ENCODE peak calls at places on chromosomes 7 and 10, in five cellular contexts. J is coronary artery, P is stomach, V is AG04450, W is dorsolateral prefrontal cortex. F is an unnamed sample.

GRCh38 chr7:26153823-26154783 is 2.1 kb downstream of the NFE2L3 start:
- DNase-seq in P (peak), V (no peak), W (no peak), J (no peak), F (no peak)

GRCh38 chr7:157271315-157271990 is 65.4 kb upstream of the DNAJB6 start:
- DNase-seq in W (peak), V (no peak), J (no peak), P (no peak), F (no peak)

GRCh38 chr7:99498546-99498944 is 1.5 kb downstream of the ZNF394 start:
- DNase-seq in J (no peak), V (no peak), W (no peak), P (no peak), F (no peak)

GRCh38 chr7:130906575-130906974 is 172.6 kb upstream of the KLF14 start:
- DNase-seq in J (no peak), V (no peak), W (no peak), P (no peak), F (no peak)

GRCh38 chr7:41755100-41755499 is 52.2 kb upstream of the INHBA start:
- DNase-seq in P (no peak), J (no peak), W (no peak), V (no peak), F (no peak)

GRCh38 chr10:71837085-71837827 is 13.8 kb downstream of the PSAP start:
- DNase-seq in J (no peak), W (no peak), P (no peak), V (no peak), F (no peak)

GRCh38 chr7:44776211-44776610 is 20.3 kb upstream of the PPIA start:
- DNase-seq in P (no peak), V (no peak), J (no peak), W (no peak), F (no peak)

GRCh38 chr7:17986826-17987225 is 40.8 kb downstream of the PRPS1L1 start:
- DNase-seq in J (no peak), V (peak), W (no peak), P (no peak), F (peak)

GRCh38 chr10:102186128-102186527 is 33.9 kb downstream of the NOLC1 start:
- DNase-seq in V (no peak), P (no peak), J (peak), W (no peak), F (no peak)

GRCh38 chr7:55144333-55144954 is 125.6 kb downstream of the EGFR start:
- DNase-seq in W (no peak), J (no peak), V (no peak), P (no peak), F (no peak)

GRCh38 chr7:151275813-151276577 is 27.5 kb upstream of the SMARCD3 start:
- DNase-seq in P (no peak), J (no peak), W (no peak), V (no peak), F (no peak)
- H3K4me3 ChIP-seq in P (peak), J (peak), W (peak), V (peak), F (peak)

GRCh38 chr7:28411876-28412662 is at the start of gene CREB5:
- DNase-seq in J (no peak), V (no peak), P (no peak), W (no peak), F (no peak)
- H3K4me3 ChIP-seq in J (peak), V (peak), P (no peak), W (peak), F (no peak)

GRCh38 chr10:61354538-61354937 is 98.6 kb downstream of the TMEM26 start:
- DNase-seq in W (no peak), V (no peak), P (no peak), J (no peak), F (no peak)
- H3K4me3 ChIP-seq in W (no peak), V (no peak), P (no peak), J (no peak), F (no peak)

GRCh38 chr7:27184342-27185012 is 555 bp downstream of the HOXA11 start:
- DNase-seq in W (no peak), V (no peak), P (peak), J (peak), F (no peak)

GRCh38 chr7:27182285-27182827 is 2.7 kb downstream of the HOXA11 start:
- DNase-seq in V (no peak), P (peak), J (peak), W (no peak), F (no peak)

GRCh38 chr7:27182861-27183681 is 2.0 kb downstream of the HOXA11 start:
- DNase-seq in W (no peak), V (no peak), J (peak), P (peak), F (no peak)

GRCh38 chr7:27185013-27185707 is at the start of gene HOXA11:
- DNase-seq in J (peak), P (peak), V (no peak), W (no peak), F (no peak)

DNA sequence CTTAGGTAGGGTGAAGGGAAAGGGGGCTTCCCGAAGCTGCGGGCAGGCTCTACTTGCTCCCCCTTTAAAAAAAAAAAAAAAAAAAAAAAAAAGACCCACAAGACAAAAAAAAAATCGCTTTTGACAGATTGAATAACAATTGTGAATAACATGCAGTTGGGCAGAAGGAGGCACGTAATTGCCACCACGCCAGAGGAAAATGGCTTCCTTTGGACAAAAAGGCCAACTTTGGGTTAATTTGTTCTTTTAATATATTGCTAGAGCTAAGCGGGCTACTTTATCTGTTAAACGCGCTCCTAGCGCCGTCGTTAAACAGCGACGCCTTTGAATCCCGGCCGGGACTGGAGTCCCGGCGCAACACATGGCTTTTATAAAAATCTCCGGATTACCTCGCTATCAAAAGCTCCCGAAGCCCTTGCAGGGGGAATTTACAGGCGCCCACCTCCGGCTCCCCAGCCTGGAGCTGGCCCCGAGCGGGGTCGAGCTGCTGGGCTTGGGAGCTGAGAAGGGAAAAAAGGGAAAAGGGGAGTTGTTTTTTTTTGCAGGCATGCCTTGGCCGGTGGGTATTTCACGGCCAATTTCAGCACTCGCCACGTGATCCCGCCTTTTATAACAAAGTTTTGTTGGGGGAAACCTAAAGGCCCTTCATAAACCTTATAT is 1.2 kb downstream of the HOXA11 start:
- DNase-seq in P (peak), W (no peak), V (no peak), J (peak), F (no peak)
- H3K4me3 ChIP-seq in P (peak), W (no peak), V (peak), J (peak), F (no peak)

GRCh38 chr10:48685731-48686130 is 1.1 kb downstream of the WDFY4 start:
- DNase-seq in V (no peak), W (no peak), J (no peak), P (no peak), F (no peak)
- H3K4me3 ChIP-seq in V (no peak), W (peak), J (no peak), P (peak), F (no peak)

GRCh38 chr7:47886412-47886811 is 61.9 kb downstream of the PKD1L1 start:
- DNase-seq in V (no peak), P (no peak), J (no peak), W (no peak), F (no peak)
- H3K4me3 ChIP-seq in V (no peak), P (no peak), J (no peak), W (no peak), F (no peak)

GRCh38 chr10:48309711-48310226 is 3.3 kb downstream of the MAPK8 start:
- DNase-seq in W (no peak), V (no peak), J (no peak), P (no peak), F (no peak)
- H3K4me3 ChIP-seq in W (no peak), V (no peak), J (no peak), P (no peak), F (no peak)

GRCh38 chr7:143383642-143383957 is 2.5 kb downstream of the ZYX start:
- DNase-seq in J (no peak), P (no peak), V (no peak), W (no peak), F (no peak)
- H3K4me3 ChIP-seq in J (peak), P (peak), V (peak), W (peak), F (peak)

DNA sequence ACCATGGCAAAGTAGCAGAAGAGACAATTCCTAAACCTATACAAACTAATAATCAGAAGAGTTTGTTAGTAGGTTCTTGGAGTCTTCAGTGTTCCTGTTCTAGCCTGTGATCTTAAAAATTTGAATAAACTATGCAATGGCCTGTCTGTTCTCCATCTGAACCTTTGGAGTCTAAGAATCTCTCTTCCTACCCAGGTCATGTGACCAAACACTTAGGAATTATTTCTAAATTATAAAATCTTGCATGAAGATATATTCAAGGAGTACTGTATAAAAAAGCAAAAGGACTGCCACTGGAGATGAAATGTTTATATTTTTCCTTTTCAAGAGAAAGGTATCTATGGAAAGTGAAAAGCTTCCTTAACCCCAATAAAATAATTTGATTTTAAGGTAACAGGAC is 2.4 kb downstream of the MKI67 start:
- DNase-seq in J (no peak), W (no peak), P (no peak), V (no peak), F (no peak)
- H3K4me3 ChIP-seq in J (no peak), W (no peak), P (no peak), V (no peak), F (peak)